ENCODE peak calls at places on chromosomes 13 and 19, in six cellular contexts. R, X, B, E, Q and O are unnamed samples.

GRCh38 chr19:2027361-2027760 is 11.8 kb upstream of the BTBD2 start:
- DNase-seq in R (no peak), X (no peak), B (no peak), E (no peak), Q (no peak), O (no peak)

GRCh38 chr13:43805071-43805468 is 18.3 kb upstream of the ENOX1 start:
- DNase-seq in R (no peak), X (no peak), B (no peak), E (no peak), Q (no peak), O (no peak)

GRCh38 chr19:13770013-13770635 is 4.1 kb upstream of the C19orf53 start:
- DNase-seq in R (no peak), X (no peak), B (no peak), E (no peak), Q (no peak), O (no peak)

GRCh38 chr13:93925976-93926375 is 553.5 kb downstream of the DCT start:
- DNase-seq in R (no peak), X (no peak), B (no peak), E (no peak), Q (no peak), O (no peak)

GRCh38 chr13:34750078-34750703 is 191.9 kb upstream of the NBEA start:
- DNase-seq in R (peak; percentile 8), X (peak; percentile 2), B (peak; percentile 20), E (no peak), Q (no peak), O (no peak)

GRCh38 chr13:44577236-44578063 is 1.3 kb upstream of the TSC22D1 start:
- DNase-seq in R (peak; percentile 94), X (peak; percentile 48), B (peak; percentile 99), E (peak; percentile 96), Q (peak; percentile 93), O (peak; percentile 95)

GRCh38 chr19:17757125-17757524 is 5.8 kb downstream of the FCHO1 start:
- DNase-seq in R (no peak), X (peak; percentile 72), B (no peak), E (no peak), Q (no peak), O (no peak)

GRCh38 chr19:18091217-18091608 is 4.5 kb upstream of the IL12RB1 start:
- DNase-seq in R (peak; percentile 87), X (no peak), B (no peak), E (peak; percentile 84), Q (peak; percentile 80), O (no peak)

GRCh38 chr13:67275351-67275989 is 45.3 kb upstream of the PCDH9 start:
- DNase-seq in R (no peak), X (no peak), B (no peak), E (no peak), Q (no peak), O (no peak)

GRCh38 chr13:75685239-75685697 is 49.1 kb downstream of the LMO7 start:
- DNase-seq in R (no peak), X (peak; percentile 61), B (peak; percentile 6), E (no peak), Q (no peak), O (peak; percentile 35)

GRCh38 chr13:42985312-42986175 is 6.5 kb downstream of the EPSTI1 start:
- DNase-seq in R (no peak), X (no peak), B (no peak), E (no peak), Q (no peak), O (peak; percentile 25)

GRCh38 chr19:33659835-33660234 is 38.1 kb downstream of the CHST8 start:
- DNase-seq in R (no peak), X (no peak), B (no peak), E (no peak), Q (no peak), O (no peak)

GRCh38 chr19:31979949-31980670 is 365.3 kb upstream of the ZNF507 start:
- DNase-seq in R (no peak), X (no peak), B (no peak), E (no peak), Q (no peak), O (no peak)

GRCh38 chr13:95233026-95233635 is 68.1 kb downstream of the ABCC4 start:
- DNase-seq in R (no peak), X (no peak), B (no peak), E (no peak), Q (no peak), O (no peak)

GRCh38 chr19:21688464-21688863 is 78.9 kb downstream of the ZNF100 start:
- DNase-seq in R (no peak), X (no peak), B (no peak), E (no peak), Q (no peak), O (no peak)

GRCh38 chr13:21567714-21568113 is 36.3 kb downstream of the MICU2 start:
- DNase-seq in R (no peak), X (no peak), B (no peak), E (no peak), Q (no peak), O (no peak)

GRCh38 chr13:39770514-39770913 is 115.1 kb downstream of the COG6 start:
- DNase-seq in R (no peak), X (no peak), B (no peak), E (no peak), Q (no peak), O (no peak)

GRCh38 chr13:25059166-25059565 is 36.8 kb upstream of the PABPC3 start:
- DNase-seq in R (no peak), X (no peak), B (no peak), E (no peak), Q (no peak), O (no peak)

GRCh38 chr13:65677906-65678305 is 1552.2 kb downstream of the PCDH9 start:
- DNase-seq in R (no peak), X (no peak), B (no peak), E (no peak), Q (no peak), O (peak; percentile 4)